ENCODE peak calls at places on chromosomes 5 and 9, in seven cellular contexts. T is fibroblast of the aortic adventitia, H is tibial artery, X is fibroblast of lung, S is psoas muscle, A is H7, M is RWPE2. R is an unnamed sample.

GRCh38 chr5:1729641-1730486 is 69.8 kb downstream of the MRPL36 start:
- DNase-seq in T (no peak), H (no peak), S (no peak), A (peak), M (peak), X (no peak), R (no peak)

GRCh38 chr5:7080501-7080900 is 315.4 kb upstream of the ADCY2 start:
- DNase-seq in X (no peak), S (no peak), T (no peak), A (no peak), H (no peak), M (no peak), R (no peak)

GRCh38 chr9:6160579-6160978 is 55.0 kb upstream of the IL33 start:
- DNase-seq in M (no peak), S (no peak), H (no peak), T (no peak), A (no peak), X (no peak), R (no peak)

GRCh38 chr5:73395274-73395673 is 53.3 kb downstream of the FOXD1 start:
- DNase-seq in X (peak), A (no peak), H (no peak), M (no peak), S (no peak), T (peak), R (no peak)

GRCh38 chr5:43275391-43275790 is 37.8 kb downstream of the HMGCS1 start:
- DNase-seq in T (no peak), S (no peak), X (no peak), M (no peak), A (no peak), H (no peak), R (no peak)

GRCh38 chr5:112581811-112582320 is 155.8 kb upstream of the APC start:
- DNase-seq in T (no peak), X (no peak), A (no peak), H (no peak), M (no peak), S (no peak), R (no peak)

GRCh38 chr5:166430491-166431319 is 1860.7 kb upstream of the WWC1 start:
- DNase-seq in S (no peak), H (no peak), X (no peak), T (no peak), M (no peak), A (peak), R (no peak)

GRCh38 chr5:33299621-33300208 is 141.1 kb upstream of the TARS1 start:
- DNase-seq in X (peak), H (no peak), A (peak), T (peak), M (no peak), S (no peak), R (peak)

GRCh38 chr5:41863871-41864486 is 6.2 kb downstream of the OXCT1 start:
- DNase-seq in X (peak), T (peak), M (no peak), A (no peak), H (no peak), S (no peak), R (no peak)

GRCh38 chr5:93964421-93964820 is 223.0 kb upstream of the POU5F2 start:
- DNase-seq in X (no peak), S (no peak), T (no peak), M (no peak), H (no peak), A (no peak), R (no peak)

GRCh38 chr5:65203746-65204145 is 278.0 kb downstream of the ADAMTS6 start:
- DNase-seq in H (no peak), A (no peak), S (no peak), M (no peak), X (peak), T (peak), R (no peak)

GRCh38 chr5:73218552-73219171 is 45.7 kb downstream of the TMEM174 start:
- DNase-seq in X (peak), M (no peak), H (no peak), A (peak), S (no peak), T (peak), R (no peak)

GRCh38 chr5:24714757-24715156 is 70.0 kb upstream of the CDH10 start:
- DNase-seq in M (no peak), H (no peak), X (peak), S (no peak), T (no peak), A (no peak), R (no peak)

GRCh38 chr5:10756539-10756938 is 4.5 kb downstream of the DAP start:
- DNase-seq in H (no peak), S (no peak), M (no peak), A (no peak), X (peak), T (peak), R (peak)

GRCh38 chr5:81244451-81244850 is 11.3 kb downstream of the CKMT2 start:
- DNase-seq in T (no peak), H (no peak), S (no peak), X (no peak), A (no peak), M (no peak), R (no peak)

GRCh38 chr9:75013735-75014134 is 14.4 kb downstream of the CARNMT1 start:
- DNase-seq in S (no peak), A (no peak), H (no peak), X (no peak), M (no peak), T (no peak), R (no peak)

GRCh38 chr5:55694152-55694830 is 17.8 kb downstream of the SLC38A9 start:
- DNase-seq in X (peak), H (no peak), A (peak), T (peak), M (no peak), S (no peak), R (peak)

GRCh38 chr5:135222171-135222681 is 176.8 kb downstream of the MACROH2A1 start:
- DNase-seq in T (no peak), S (peak), M (peak), H (no peak), X (no peak), A (no peak), R (no peak)

GRCh38 chr5:117318528-117318927 is 743.9 kb upstream of the SEMA6A start:
- DNase-seq in M (no peak), X (no peak), S (no peak), T (no peak), A (peak), H (no peak), R (peak)

GRCh38 chr5:139747583-139748504 is 47.8 kb upstream of the PSD2 start:
- DNase-seq in M (no peak), T (peak), A (peak), X (peak), S (no peak), H (peak), R (peak)

GRCh38 chr5:139745121-139745799 is 50.3 kb upstream of the PSD2 start:
- DNase-seq in S (peak), X (peak), M (peak), H (peak), A (peak), T (peak), R (peak)

GRCh38 chr5:139746691-139747582 is 48.7 kb upstream of the PSD2 start:
- DNase-seq in X (peak), A (peak), H (peak), T (peak), S (no peak), M (peak), R (peak)

GRCh38 chr5:139744471-139745120 is 51.0 kb upstream of the PSD2 start:
- DNase-seq in S (no peak), M (no peak), A (no peak), T (no peak), H (no peak), X (no peak), R (no peak)

DNA sequence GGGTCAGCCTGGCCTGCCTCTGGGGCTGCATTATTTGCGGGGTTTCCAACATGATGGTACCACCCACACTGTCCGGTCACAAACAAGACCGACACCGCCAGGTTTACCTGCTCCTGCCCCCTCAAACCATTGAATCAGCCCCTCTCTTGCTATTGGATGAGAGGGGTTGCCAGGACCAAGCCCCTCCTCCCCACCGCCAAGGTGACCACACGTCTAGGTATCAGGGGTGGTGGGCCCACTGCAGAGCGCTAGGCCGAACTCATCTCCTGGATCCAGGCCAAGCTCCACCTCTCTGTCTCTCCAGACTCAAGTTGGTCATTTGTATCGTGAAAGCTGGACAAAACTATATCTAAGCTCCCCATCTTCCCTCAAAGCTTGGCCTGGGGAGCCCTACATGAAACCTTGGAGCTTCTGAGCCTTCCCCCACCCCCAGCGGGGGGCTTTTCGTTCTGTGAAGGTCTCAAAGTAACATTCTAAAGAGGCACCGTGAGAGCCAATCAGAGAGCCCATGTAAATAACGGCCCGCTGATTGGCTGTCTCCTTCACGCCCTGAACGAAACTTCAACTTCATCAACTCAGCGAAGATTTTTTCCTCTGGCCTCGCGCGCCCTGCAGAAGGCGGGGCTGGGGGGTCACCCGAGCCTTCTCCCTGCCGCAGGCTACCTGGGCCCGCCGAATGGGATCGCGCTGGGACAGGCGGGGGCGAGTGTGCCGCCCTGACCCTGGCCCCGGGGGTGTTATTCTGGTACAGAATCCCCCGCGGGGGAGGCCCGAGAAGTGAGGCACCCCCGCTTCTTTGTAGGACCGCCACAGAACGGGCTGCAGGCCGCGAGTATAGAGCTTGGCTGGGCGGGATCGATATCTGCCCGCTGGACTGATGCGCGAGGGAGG is 49.6 kb upstream of the PSD2 start:
- DNase-seq in S (peak), M (peak), X (peak), A (peak), H (peak), T (peak), R (peak)
- H3K4me3 ChIP-seq in S (peak), M (peak), X (peak), A (peak), H (peak), T (no peak), R (peak)

GRCh38 chr9:34590376-34591090 is 1.0 kb upstream of the CNTFR start:
- DNase-seq in H (peak), A (peak), S (peak), X (no peak), T (no peak), M (no peak), R (no peak)
- H3K4me3 ChIP-seq in H (peak), A (peak), S (peak), X (no peak), T (no peak), M (peak), R (no peak)

DNA sequence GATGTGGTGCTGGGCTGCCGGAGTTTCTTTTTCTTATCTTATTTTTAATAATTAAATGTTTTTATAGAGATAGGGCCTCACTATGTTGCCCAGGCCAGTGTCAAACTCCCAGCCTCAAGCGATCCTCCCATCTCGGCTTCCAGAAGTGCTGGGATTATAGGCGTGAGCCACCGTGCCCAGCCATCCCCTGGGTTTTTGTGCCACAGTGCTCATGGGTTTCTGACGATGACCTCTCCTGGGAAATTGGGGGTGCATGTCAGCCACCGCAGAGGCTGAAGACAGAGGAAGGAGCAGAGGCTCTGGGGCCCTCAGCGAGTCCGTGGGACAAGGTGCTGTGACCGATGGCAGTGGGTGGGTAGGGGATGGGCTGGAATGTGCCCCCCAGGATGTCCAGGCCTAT is 14.4 kb downstream of the GPSM1 start:
- DNase-seq in S (no peak), H (no peak), X (no peak), A (no peak), M (no peak), T (no peak), R (no peak)
- H3K4me3 ChIP-seq in S (no peak), H (no peak), X (no peak), A (no peak), M (no peak), T (no peak), R (no peak)

DNA sequence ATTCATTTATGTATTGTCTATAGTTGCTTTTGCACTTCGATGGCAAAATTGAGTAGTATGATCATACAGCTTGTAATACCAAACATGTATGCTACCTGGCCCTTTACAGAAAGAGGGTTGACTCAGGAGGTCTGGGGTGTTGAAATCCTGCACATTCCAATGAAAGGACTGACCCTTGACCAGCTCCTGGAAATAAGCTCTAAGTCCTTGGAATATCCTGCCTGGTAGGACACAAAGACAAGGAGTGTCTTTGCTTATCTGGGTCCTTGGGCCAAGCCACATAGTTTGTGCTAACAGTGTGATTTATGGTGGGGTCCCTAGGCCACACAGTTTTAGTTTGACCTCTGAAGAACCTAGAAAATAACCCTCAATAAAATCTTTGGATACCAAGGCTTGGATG is 89.3 kb upstream of the FTMT start:
- DNase-seq in H (no peak), M (no peak), S (no peak), X (no peak), A (no peak), T (no peak), R (no peak)
- H3K4me3 ChIP-seq in H (no peak), M (no peak), S (no peak), X (no peak), A (no peak), T (no peak), R (no peak)

R was measured in GM12865.